ENCODE peak calls at places on chromosomes 16 and 17, in seven cellular contexts. T is OCI-LY7; N is ovary; L is GM12878; J is stomach; O is CD8-positive, alpha-beta memory T cell; M is dorsolateral prefrontal cortex. W is an unnamed sample.

GRCh38 chr17:65183736-65184135 is 46.6 kb downstream of the RGS9 start:
- DNase-seq in T (no peak), N (no peak), L (no peak), J (no peak), O (no peak), M (no peak), W (no peak)

GRCh38 chr16:61564741-61565140 is 471.5 kb downstream of the CDH8 start:
- DNase-seq in T (no peak), N (no peak), L (no peak), J (no peak), O (no peak), M (no peak), W (no peak)

GRCh38 chr16:2486645-2487516 is 12.0 kb downstream of the TBC1D24 start:
- DNase-seq in T (peak), N (no peak), L (peak), J (peak), O (peak), M (no peak), W (peak)

GRCh38 chr16:88524973-88525662 is 45.1 kb upstream of the ZC3H18 start:
- DNase-seq in T (no peak), N (no peak), L (no peak), J (peak), O (no peak), M (no peak), W (no peak)

GRCh38 chr16:88356124-88356726 is 26.5 kb upstream of the ZNF469 start:
- DNase-seq in T (no peak), N (peak), L (no peak), J (no peak), O (no peak), M (peak), W (no peak)

GRCh38 chr16:28292731-28293588 is 635 bp downstream of the SBK1 start:
- DNase-seq in T (no peak), N (peak), L (no peak), J (no peak), O (no peak), M (no peak), W (no peak)

GRCh38 chr17:38798614-38799500 is 499 bp downstream of the PIP4K2B start:
- DNase-seq in T (no peak), N (no peak), L (no peak), J (peak), O (peak), M (peak), W (peak)

GRCh38 chr16:69563605-69564580 is 1.9 kb upstream of the NFAT5 start:
- DNase-seq in T (peak), N (no peak), L (peak), J (no peak), O (peak), M (no peak), W (no peak)

GRCh38 chr16:58628845-58629680 is 563 bp downstream of the CNOT1 start:
- DNase-seq in T (peak), N (peak), L (peak), J (peak), O (peak), M (peak), W (no peak)

GRCh38 chr17:47993031-47993546 is 22.2 kb downstream of the CDK5RAP3 start:
- DNase-seq in T (no peak), N (no peak), L (no peak), J (no peak), O (no peak), M (no peak), W (no peak)

GRCh38 chr16:78205506-78205905 is 106.1 kb downstream of the WWOX start:
- DNase-seq in T (no peak), N (no peak), L (no peak), J (no peak), O (no peak), M (no peak), W (no peak)

GRCh38 chr16:79864032-79864780 is 263.7 kb upstream of the MAF start:
- DNase-seq in T (no peak), N (no peak), L (no peak), J (no peak), O (no peak), M (no peak), W (no peak)

GRCh38 chr17:4314618-4315017 is 50.8 kb upstream of the ANKFY1 start:
- DNase-seq in T (no peak), N (no peak), L (no peak), J (no peak), O (no peak), M (no peak), W (no peak)
- H3K27ac ChIP-seq in T (no peak), N (no peak), L (peak), J (no peak), O (no peak), M (no peak), W (no peak)

DNA sequence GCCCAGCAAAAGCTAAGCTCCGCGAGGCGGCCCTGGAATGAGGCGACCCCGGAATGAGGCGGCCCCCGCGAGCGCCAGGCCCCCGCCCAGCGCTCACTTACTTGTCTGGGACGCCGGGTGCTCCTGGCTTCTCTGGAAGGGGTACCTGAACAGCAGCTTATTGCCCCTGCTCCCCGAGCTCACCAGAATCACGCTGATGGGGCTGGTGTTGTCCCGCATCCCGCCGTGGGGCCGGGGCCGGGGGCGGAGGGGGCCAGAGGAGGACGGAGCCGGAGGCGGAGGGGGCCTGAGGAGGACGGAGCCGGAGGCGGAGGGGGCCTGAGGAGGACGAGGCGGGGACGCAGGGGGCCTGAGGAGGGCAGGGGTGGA is 440 bp downstream of the NPRL3 start:
- DNase-seq in T (peak), N (peak), L (no peak), J (no peak), O (peak), M (no peak), W (no peak)
- H3K27ac ChIP-seq in T (peak), N (peak), L (peak), J (peak), O (peak), M (no peak), W (no peak)

DNA sequence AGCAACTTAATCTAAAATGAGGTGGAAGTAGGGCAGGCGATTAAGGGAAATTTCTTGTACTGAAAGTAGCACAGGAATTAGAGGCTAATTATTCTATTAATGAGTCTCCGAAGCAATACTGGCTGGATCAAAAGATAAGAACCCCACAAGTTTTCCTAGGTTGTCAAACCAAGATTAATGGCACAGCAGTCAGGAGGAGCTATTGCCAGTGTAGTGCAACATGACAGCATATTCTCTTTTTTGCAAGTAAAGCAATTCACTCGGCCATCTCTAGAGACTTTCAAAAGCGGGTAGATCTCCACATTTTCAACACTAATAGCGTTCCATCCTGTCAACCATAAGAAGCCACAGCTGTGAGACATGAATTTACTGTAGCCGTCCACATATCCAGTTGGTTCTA is 81.2 kb downstream of the CYB561 start:
- DNase-seq in T (no peak), N (no peak), L (no peak), J (no peak), O (no peak), M (no peak), W (no peak)
- H3K27ac ChIP-seq in T (no peak), N (no peak), L (no peak), J (no peak), O (no peak), M (no peak), W (peak)

GRCh38 chr17:3029213-3029913 is 34.0 kb downstream of the OR1D5 start:
- DNase-seq in T (no peak), N (no peak), L (no peak), J (no peak), O (no peak), M (no peak), W (no peak)
- H3K27ac ChIP-seq in T (no peak), N (no peak), L (no peak), J (no peak), O (no peak), M (no peak), W (no peak)

DNA sequence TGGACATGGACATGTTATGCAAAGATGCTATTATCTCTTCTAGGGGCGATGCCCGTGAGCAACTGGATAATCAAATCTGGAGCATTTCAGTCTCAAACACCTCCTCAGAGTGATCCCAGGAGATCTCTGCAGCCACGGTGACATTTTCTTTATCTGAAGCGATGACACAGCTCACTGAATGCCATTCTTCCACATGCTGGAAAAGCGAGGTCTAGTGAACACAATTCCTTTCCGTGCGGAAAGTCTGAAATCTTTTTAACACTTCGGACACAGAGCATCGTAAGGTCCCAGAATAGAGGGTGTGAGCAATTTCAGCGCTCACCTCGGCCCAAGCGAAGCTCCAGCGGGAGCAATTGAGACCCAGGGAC is 531 bp upstream of the HASPIN start:
- DNase-seq in T (peak), N (no peak), L (no peak), J (no peak), O (no peak), M (no peak), W (no peak)
- H3K27ac ChIP-seq in T (peak), N (peak), L (peak), J (peak), O (peak), M (peak), W (peak)

GRCh38 chr17:32555611-32556310 is 69.0 kb downstream of the CDK5R1 start:
- DNase-seq in T (no peak), N (no peak), L (no peak), J (no peak), O (no peak), M (no peak), W (no peak)
- H3K27ac ChIP-seq in T (no peak), N (no peak), L (no peak), J (no peak), O (no peak), M (no peak), W (no peak)

GRCh38 chr16:10616744-10617640 is 36.6 kb upstream of the EMP2 start:
- DNase-seq in T (no peak), N (peak), L (no peak), J (peak), O (no peak), M (no peak), W (peak)
- H3K27ac ChIP-seq in T (no peak), N (no peak), L (no peak), J (peak), O (no peak), M (no peak), W (no peak)

GRCh38 chr17:15436399-15437369 is 30.7 kb downstream of the CDRT4 start:
- DNase-seq in T (peak), N (peak), L (no peak), J (peak), O (no peak), M (peak), W (peak)
- H3K27ac ChIP-seq in T (no peak), N (no peak), L (no peak), J (peak), O (no peak), M (peak), W (peak)